ENCODE peak calls at places on chromosomes 6 and 20, in seven cellular contexts. S is fibroblast of lung, A is upper lobe of right lung, C is pancreas, H is cardiac muscle cell, X is left lung, Y is body of pancreas. V is an unnamed sample.

GRCh38 chr20:46209930-46210671 is 92.0 kb downstream of the CD40 start:
- DNase-seq in S (no peak), A (no peak), C (no peak), H (peak; percentile 24), X (no peak), Y (peak; percentile 30), V (no peak)

GRCh38 chr6:4861564-4861963 is 85.4 kb downstream of the CDYL start:
- DNase-seq in S (no peak), A (no peak), C (no peak), H (no peak), X (no peak), Y (no peak), V (no peak)

GRCh38 chr6:163324928-163325784 is 89.4 kb upstream of the QKI start:
- DNase-seq in S (peak; percentile 42), A (no peak), C (no peak), H (peak; percentile 56), X (peak; percentile 82), Y (peak; percentile 30), V (no peak)

GRCh38 chr6:92706976-92707375 is 712.4 kb downstream of the EPHA7 start:
- DNase-seq in S (no peak), A (no peak), C (no peak), H (no peak), X (no peak), Y (no peak), V (no peak)

GRCh38 chr20:11995750-11996567 is 78.3 kb downstream of the BTBD3 start:
- DNase-seq in S (no peak), A (no peak), C (no peak), H (peak; percentile 46), X (no peak), Y (no peak), V (no peak)

GRCh38 chr20:15047561-15047960 is 710.1 kb upstream of the FLRT3 start:
- DNase-seq in S (no peak), A (no peak), C (no peak), H (no peak), X (no peak), Y (no peak), V (no peak)

GRCh38 chr6:1477432-1478090 is 88.2 kb downstream of the FOXF2 start:
- DNase-seq in S (peak; percentile 83), A (no peak), C (no peak), H (peak; percentile 85), X (no peak), Y (no peak), V (no peak)

GRCh38 chr6:108667984-108668383 is 107.3 kb downstream of the FOXO3 start:
- DNase-seq in S (peak; percentile 77), A (no peak), C (no peak), H (peak; percentile 68), X (no peak), Y (no peak), V (no peak)

GRCh38 chr6:6697620-6698019 is 109.1 kb downstream of the LY86 start:
- DNase-seq in S (peak; percentile 12), A (no peak), C (no peak), H (no peak), X (no peak), Y (no peak), V (peak; percentile 57)

GRCh38 chr20:8250539-8251200 is 118.6 kb downstream of the PLCB1 start:
- DNase-seq in S (no peak), A (no peak), C (no peak), H (no peak), X (no peak), Y (no peak), V (no peak)

GRCh38 chr6:104784884-104785283 is 74.8 kb downstream of the HACE1 start:
- DNase-seq in S (no peak), A (no peak), C (no peak), H (peak; percentile 10), X (no peak), Y (no peak), V (no peak)

GRCh38 chr6:96542702-96543101 is 20.2 kb upstream of the FHL5 start:
- DNase-seq in S (peak; percentile 17), A (no peak), C (no peak), H (peak; percentile 25), X (no peak), Y (no peak), V (no peak)

GRCh38 chr6:140846518-140847277 is 1286.0 kb upstream of the GJE1 start:
- DNase-seq in S (peak; percentile 85), A (no peak), C (no peak), H (peak; percentile 16), X (no peak), Y (no peak), V (no peak)

GRCh38 chr6:49415358-49415757 is 47.7 kb downstream of the MMUT start:
- DNase-seq in S (no peak), A (no peak), C (no peak), H (no peak), X (no peak), Y (no peak), V (no peak)

GRCh38 chr6:43184268-43184985 is 2.4 kb downstream of the CUL9 start:
- DNase-seq in S (no peak), A (no peak), C (no peak), H (no peak), X (no peak), Y (no peak), V (no peak)
- H3K27ac ChIP-seq in S (no peak overlapping the region), A (no peak overlapping the region), C (no peak overlapping the region), H (no peak overlapping the region), X (no peak overlapping the region), Y (no peak overlapping the region), V (no peak overlapping the region)

DNA sequence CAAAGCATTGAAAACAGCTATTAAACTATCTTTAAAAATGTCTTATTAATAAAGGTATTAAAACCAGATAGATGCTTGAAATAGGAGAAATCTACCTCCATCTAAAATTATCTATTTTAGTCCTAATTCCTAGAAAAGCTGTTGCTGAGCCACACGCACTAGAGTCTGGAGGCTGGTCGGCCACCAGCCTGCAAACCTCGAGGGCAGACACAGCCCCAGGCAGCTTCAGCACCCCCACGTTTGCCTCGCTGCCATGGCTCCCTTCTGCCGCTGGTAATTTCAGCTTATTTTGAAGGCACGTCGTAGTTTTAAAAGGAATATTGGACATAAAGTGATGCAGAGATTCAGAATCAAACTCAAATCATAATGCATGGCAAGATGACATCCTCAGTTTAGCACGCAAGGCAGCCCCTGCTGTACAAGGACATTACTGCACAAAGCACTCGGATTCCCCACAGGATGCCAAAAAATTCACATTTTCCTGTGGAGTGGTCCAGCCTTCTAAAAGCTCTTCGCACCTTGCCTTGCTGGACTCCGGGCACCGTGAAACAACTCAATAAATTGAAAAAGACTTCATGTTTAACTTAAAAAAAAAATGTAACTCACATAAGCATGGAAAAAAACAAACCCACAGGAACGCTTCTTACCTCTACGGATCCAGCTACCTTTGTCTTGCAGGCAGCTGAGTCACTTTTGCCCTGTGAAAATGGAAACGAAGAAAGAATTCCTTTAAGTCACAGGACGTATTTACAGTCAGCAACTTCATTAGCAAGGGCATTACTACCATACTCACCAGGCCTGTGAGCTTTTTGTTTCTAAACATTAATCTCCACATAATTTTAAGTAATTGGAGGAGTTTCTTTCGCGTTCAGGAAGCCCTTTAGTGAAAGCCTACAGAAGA is 143.4 kb upstream of the RPS6KA2 start:
- DNase-seq in S (no peak), A (no peak), C (no peak), H (peak; percentile 9), X (no peak), Y (no peak), V (no peak)
- TF ChIP-seq CTCF in S (peak; percentile 35), A (no peak), C (no peak), H (peak; percentile 30), X (no peak), Y (no peak), V (no peak)

GRCh38 chr6:40817369-40817768 is 221.7 kb downstream of the UNC5CL start:
- DNase-seq in S (no peak), A (no peak), C (no peak), H (no peak), X (no peak), Y (no peak), V (no peak)

GRCh38 chr6:40816601-40817000 is 222.4 kb downstream of the UNC5CL start:
- DNase-seq in S (no peak), A (no peak), C (no peak), H (no peak), X (no peak), Y (no peak), V (no peak)

GRCh38 chr6:40810176-40810575 is 223.0 kb upstream of the LRFN2 start:
- DNase-seq in S (no peak), A (no peak), C (no peak), H (no peak), X (no peak), Y (no peak), V (no peak)

GRCh38 chr6:40819182-40819834 is 219.7 kb downstream of the UNC5CL start:
- DNase-seq in S (no peak), A (peak; percentile 74), C (no peak), H (no peak), X (peak; percentile 59), Y (no peak), V (no peak)

GRCh38 chr6:40815731-40816130 is 223.3 kb downstream of the UNC5CL start:
- DNase-seq in S (no peak), A (no peak), C (no peak), H (no peak), X (peak; percentile 65), Y (no peak), V (no peak)
- H3K4me3 ChIP-seq in S (no peak overlapping the region), A (no peak overlapping the region), C (no peak overlapping the region), H (no peak overlapping the region), X (no peak overlapping the region), Y (no peak overlapping the region), V (no peak overlapping the region)

DNA sequence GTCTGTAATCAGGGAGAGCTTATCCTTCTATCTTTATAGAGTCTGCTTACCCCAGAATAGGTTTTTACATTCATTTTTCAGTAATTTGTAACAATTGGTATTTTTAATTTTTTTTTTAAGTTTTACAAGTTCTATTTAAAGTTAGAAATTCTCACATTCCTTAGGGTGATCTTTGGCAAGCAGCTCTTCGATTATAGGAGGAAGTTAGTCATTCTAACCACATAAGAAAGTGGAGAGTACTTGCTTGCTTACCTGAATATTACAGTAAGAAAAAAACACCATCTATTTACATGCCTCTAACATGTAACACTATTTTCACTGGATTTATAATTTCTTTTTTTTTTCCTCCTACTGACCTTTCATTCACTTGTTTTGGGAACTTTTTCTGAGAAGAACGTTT is 6.7 kb downstream of the TSHZ2 start:
- DNase-seq in S (no peak), A (no peak), C (no peak), H (peak; percentile 25), X (no peak), Y (no peak), V (no peak)
- H3K27ac ChIP-seq in S (no peak overlapping the region), A (no peak overlapping the region), C (no peak overlapping the region), H (no peak overlapping the region), X (no peak overlapping the region), Y (no peak overlapping the region), V (no peak overlapping the region)

DNA sequence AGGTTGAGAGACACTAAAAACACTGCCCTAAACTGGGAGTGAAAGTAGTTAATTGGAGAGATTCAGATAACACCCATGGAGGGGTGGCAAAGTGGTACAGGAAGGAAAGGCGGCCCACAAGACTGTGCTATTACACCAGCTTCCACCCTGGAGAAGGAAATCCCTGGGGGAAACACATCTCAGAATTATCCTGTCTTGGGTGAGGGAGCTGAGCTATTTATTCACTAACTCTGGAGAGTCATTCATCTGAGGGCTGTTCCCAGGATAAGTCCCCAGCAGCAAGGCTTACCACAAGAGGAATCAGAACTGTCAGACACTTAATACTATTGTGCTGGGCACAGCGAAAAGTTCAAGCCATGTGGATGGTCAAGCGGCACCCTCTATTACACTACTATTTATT is 9.9 kb downstream of the TBCC start:
- DNase-seq in S (no peak), A (no peak), C (no peak), H (no peak), X (no peak), Y (no peak), V (no peak)
- TF ChIP-seq CTCF in S (no peak), A (no peak), C (no peak), H (no peak), X (no peak), Y (no peak), V (no peak)